ENCODE peak calls at places on chromosome 2, in ten cellular contexts. J is astrocyte of the spinal cord, Z is psoas muscle, F is neural crest cell, M is coronary artery, A is spleen, D is adrenal gland, Y is tibial nerve, H is cardiac fibroblast, G is IMR-90. I is an unnamed sample.

GRCh38 chr2:85340034-85340892 is 12.5 kb upstream of the TGOLN2 start:
- DNase-seq in A (no peak), D (no peak), G (no peak), Z (no peak), H (no peak), Y (no peak), F (no peak), J (no peak), M (no peak), I (peak)

GRCh38 chr2:102809291-102810189 is 47.7 kb downstream of the TMEM182 start:
- DNase-seq in M (no peak), J (no peak), H (no peak), F (no peak), Y (no peak), D (no peak), Z (no peak), G (no peak), A (no peak), I (no peak)

GRCh38 chr2:172247203-172247602 is 144.5 kb upstream of the DLX2 start:
- DNase-seq in F (no peak), H (no peak), Z (no peak), G (no peak), Y (no peak), D (no peak), J (no peak), A (no peak), M (no peak), I (no peak)

GRCh38 chr2:25817630-25818029 is 60.7 kb downstream of the ASXL2 start:
- DNase-seq in F (no peak), Z (no peak), J (no peak), M (no peak), D (no peak), G (no peak), Y (no peak), H (no peak), A (no peak), I (no peak)

GRCh38 chr2:170024721-170025120 is 153.2 kb upstream of the MYO3B start:
- DNase-seq in D (no peak), J (no peak), Z (no peak), H (no peak), F (no peak), G (no peak), Y (no peak), A (no peak), M (no peak), I (no peak)

GRCh38 chr2:237883951-237884392 is 24.5 kb downstream of the RAMP1 start:
- DNase-seq in M (no peak), H (no peak), D (no peak), A (peak), J (no peak), Y (no peak), F (no peak), G (no peak), Z (no peak), I (no peak)

GRCh38 chr2:134142341-134142738 is 111.5 kb upstream of the MGAT5 start:
- DNase-seq in J (no peak), Z (no peak), F (no peak), D (no peak), M (no peak), A (no peak), G (no peak), H (no peak), Y (no peak), I (no peak)

GRCh38 chr2:118974103-118974911 is 32.3 kb downstream of the MARCO start:
- DNase-seq in J (no peak), M (peak), Z (peak), H (peak), A (no peak), D (peak), Y (no peak), F (no peak), G (peak), I (peak)

GRCh38 chr2:206572725-206573124 is 69.6 kb upstream of the FAM237A start:
- DNase-seq in F (no peak), H (no peak), J (no peak), Z (no peak), G (peak), A (no peak), Y (no peak), D (no peak), M (no peak), I (no peak)

GRCh38 chr2:222494104-222494739 is 69.9 kb downstream of the SGPP2 start:
- DNase-seq in J (no peak), A (no peak), G (no peak), Z (no peak), H (peak), Y (no peak), M (no peak), D (no peak), F (no peak), I (no peak)

GRCh38 chr2:72915907-72916742 is 1.2 kb upstream of the EMX1 start:
- DNase-seq in A (peak), D (peak), F (peak), Z (peak), G (no peak), J (no peak), Y (no peak), H (peak), M (peak), I (no peak)

GRCh38 chr2:70995227-70995729 is 605 bp upstream of the TEX261 start:
- DNase-seq in Y (no peak), F (no peak), A (peak), Z (no peak), H (peak), D (no peak), J (peak), M (peak), G (peak), I (peak)

GRCh38 chr2:127097471-127097765 is 9.5 kb downstream of the BIN1 start:
- DNase-seq in D (no peak), Y (no peak), A (no peak), H (no peak), Z (no peak), J (no peak), G (no peak), F (no peak), M (no peak), I (no peak)

GRCh38 chr2:134014196-134014960 is 239.5 kb upstream of the MGAT5 start:
- DNase-seq in G (peak), M (no peak), Z (no peak), F (no peak), D (no peak), Y (no peak), J (no peak), H (no peak), A (no peak), I (no peak)

GRCh38 chr2:88667219-88667618 is 24.3 kb upstream of the RPIA start:
- DNase-seq in Z (no peak), G (no peak), D (no peak), M (no peak), H (no peak), A (no peak), Y (no peak), J (no peak), F (no peak), I (no peak)
- TF ChIP-seq CTCF in Z (no peak), G (no peak), D (no peak), M (no peak), H (no peak), A (no peak), Y (no peak), J (no peak), F (no peak), I (no peak)

GRCh38 chr2:23330214-23330613 is 54.8 kb upstream of the KLHL29 start:
- DNase-seq in D (peak), Z (no peak), A (no peak), G (peak), F (peak), M (no peak), H (peak), Y (no peak), J (no peak), I (no peak)
- TF ChIP-seq CTCF in D (no peak), Z (no peak), A (no peak), G (peak), F (no peak), M (no peak), H (no peak), Y (no peak), J (no peak), I (no peak)

GRCh38 chr2:168684921-168685618 is 117.4 kb upstream of the NOSTRIN start:
- DNase-seq in Y (no peak), J (peak), Z (no peak), A (no peak), H (no peak), F (no peak), G (no peak), M (no peak), D (no peak), I (no peak)

GRCh38 chr2:168685619-168686453 is 116.6 kb upstream of the NOSTRIN start:
- DNase-seq in A (no peak), G (no peak), F (no peak), J (peak), M (no peak), Z (no peak), D (no peak), Y (no peak), H (peak), I (no peak)

GRCh38 chr2:168687314-168687713 is 115.1 kb upstream of the NOSTRIN start:
- DNase-seq in Z (no peak), A (no peak), J (peak), H (peak), D (peak), F (no peak), M (no peak), Y (peak), G (peak), I (peak)

GRCh38 chr2:168683996-168684395 is 118.4 kb upstream of the NOSTRIN start:
- DNase-seq in M (no peak), Z (no peak), G (no peak), Y (no peak), D (no peak), H (no peak), J (no peak), A (no peak), F (no peak), I (no peak)

DNA sequence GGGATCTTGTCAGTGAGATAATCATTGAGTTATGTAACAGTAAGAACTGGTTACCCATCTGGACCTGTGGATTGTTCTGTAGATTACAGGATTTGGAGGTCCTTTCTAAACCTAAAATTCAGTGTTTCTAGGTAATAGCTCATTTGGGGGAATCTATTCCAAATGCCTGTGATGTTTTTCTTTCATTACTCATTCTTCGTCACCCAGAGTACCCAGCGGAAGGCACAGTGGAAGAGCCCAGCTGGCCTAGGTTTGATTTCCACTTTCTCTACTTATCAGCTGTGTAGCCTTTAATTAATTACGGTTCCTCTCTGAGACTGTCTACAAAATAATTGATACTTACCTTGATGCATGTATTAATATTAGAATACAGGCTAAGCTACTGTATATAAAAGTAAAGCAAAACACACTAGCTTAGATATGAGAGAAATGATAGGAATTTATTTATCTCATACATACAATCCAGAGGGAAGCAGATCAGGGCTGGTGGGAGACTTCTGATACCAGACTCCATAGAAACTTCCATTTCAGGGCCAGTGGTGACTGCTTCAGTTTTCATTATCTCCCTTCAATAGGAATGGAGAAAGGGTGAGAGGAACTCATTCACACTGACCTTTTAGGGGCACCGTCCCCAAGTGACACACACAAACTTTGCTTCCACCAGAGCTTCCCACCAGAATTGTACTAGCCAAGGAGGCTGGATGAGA is 115.8 kb upstream of the NOSTRIN start:
- DNase-seq in Y (no peak), M (no peak), F (no peak), A (no peak), H (peak), D (no peak), Z (no peak), G (peak), J (peak), I (peak)
- TF ChIP-seq CTCF in Y (no peak), M (no peak), F (no peak), A (no peak), H (no peak), D (no peak), Z (no peak), G (no peak), J (no peak), I (no peak)

GRCh38 chr2:108492364-108492763 is 41.9 kb upstream of the LIMS1 start:
- DNase-seq in Y (no peak), H (peak), A (no peak), J (peak), M (no peak), D (peak), F (no peak), G (peak), Z (no peak), I (peak)
- TF ChIP-seq CTCF in Y (no peak), H (no peak), A (no peak), J (no peak), M (no peak), D (no peak), F (no peak), G (no peak), Z (no peak), I (no peak)

GRCh38 chr2:39548971-39549370 is 111.9 kb upstream of the MAP4K3 start:
- DNase-seq in D (no peak), G (no peak), M (no peak), J (no peak), F (no peak), A (no peak), Y (no peak), H (no peak), Z (no peak), I (no peak)
- TF ChIP-seq CTCF in D (no peak), G (no peak), M (no peak), J (no peak), F (no peak), A (no peak), Y (no peak), H (no peak), Z (no peak), I (no peak)

GRCh38 chr2:182098648-182099047 is 113.0 kb downstream of the PPP1R1C start:
- DNase-seq in J (no peak), M (no peak), Z (no peak), H (no peak), A (no peak), F (no peak), D (no peak), G (no peak), Y (no peak), I (no peak)

GRCh38 chr2:182103531-182103930 is 117.9 kb downstream of the PPP1R1C start:
- DNase-seq in J (no peak), A (no peak), Y (no peak), M (no peak), D (no peak), Z (no peak), F (peak), H (no peak), G (no peak), I (no peak)

GRCh38 chr2:182097571-182097970 is 111.9 kb downstream of the PPP1R1C start:
- DNase-seq in F (no peak), J (no peak), D (no peak), G (no peak), Y (no peak), Z (no peak), H (no peak), A (no peak), M (no peak), I (no peak)

DNA sequence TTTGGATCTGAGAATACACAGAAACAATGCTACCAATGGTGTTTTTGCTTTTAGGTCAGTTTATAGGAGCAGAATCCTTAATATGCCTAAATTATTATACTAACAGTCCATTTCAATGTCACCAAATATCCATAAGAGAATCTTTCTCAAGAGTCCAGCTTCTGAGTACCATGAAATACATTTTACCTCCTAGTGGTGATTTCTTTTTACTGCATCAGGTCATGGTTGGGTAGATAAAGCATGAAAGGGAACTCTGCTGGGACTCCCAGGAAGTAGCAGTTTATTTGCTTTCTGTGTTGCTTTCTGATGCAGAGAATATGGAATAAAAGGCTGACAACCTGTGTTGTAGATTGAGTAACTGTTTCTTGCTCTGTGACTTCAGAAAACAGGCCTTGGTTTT is 115.6 kb downstream of the PPP1R1C start:
- DNase-seq in D (no peak), Z (no peak), G (no peak), Y (no peak), F (no peak), A (no peak), M (no peak), J (no peak), H (no peak), I (no peak)
- TF ChIP-seq CTCF in D (no peak), Z (no peak), G (no peak), Y (no peak), F (peak), A (no peak), M (no peak), J (peak), H (peak), I (peak)

DNA sequence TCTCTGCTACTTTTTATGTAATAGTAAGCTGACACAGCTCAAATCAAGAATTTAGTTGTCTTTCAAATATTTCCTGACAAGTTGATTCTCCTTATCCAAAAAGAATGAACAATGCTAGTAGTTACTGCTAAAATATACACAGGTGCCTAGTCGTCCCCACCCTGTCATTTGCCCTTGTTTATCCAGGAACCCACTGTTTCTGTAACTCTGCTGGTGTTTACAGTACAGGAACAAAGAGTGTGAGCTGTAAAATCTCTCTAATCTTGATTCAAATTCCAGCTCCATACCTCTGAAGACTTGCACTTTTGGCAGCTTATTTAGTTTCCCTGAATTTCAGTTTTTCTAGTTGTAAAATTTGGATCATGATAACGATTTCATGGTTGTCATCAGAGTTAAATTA is 21.1 kb upstream of the SCYGR2 start:
- DNase-seq in H (no peak), Z (no peak), G (no peak), A (no peak), M (no peak), J (no peak), D (no peak), F (no peak), Y (no peak), I (no peak)
- TF ChIP-seq CTCF in H (no peak), Z (no peak), G (no peak), A (no peak), M (no peak), J (no peak), D (no peak), F (no peak), Y (no peak), I (no peak)

GRCh38 chr2:120983344-120983743 is 247.7 kb downstream of the GLI2 start:
- DNase-seq in J (no peak), A (peak), G (peak), Y (no peak), Z (no peak), D (no peak), F (no peak), M (no peak), H (no peak), I (no peak)
- TF ChIP-seq CTCF in J (no peak), A (no peak), G (no peak), Y (no peak), Z (no peak), D (no peak), F (no peak), M (no peak), H (no peak), I (no peak)

I was measured in fibroblast of the aortic adventitia.